ENCODE peak calls at places on chromosomes 3 and 15, in four cellular contexts. T, H, B and A are unnamed samples.

GRCh38 chr3:155195558-155195957 is 97.9 kb downstream of the STRIT1 start:
- DNase-seq in T (no peak), H (no peak), B (no peak), A (no peak)

GRCh38 chr15:45187578-45187893 is 230 bp downstream of the SHF start:
- DNase-seq in T (no peak), H (no peak), B (no peak), A (no peak)

GRCh38 chr3:71210257-71211002 is 373.1 kb downstream of the FOXP1 start:
- DNase-seq in T (no peak), H (peak), B (peak), A (no peak)

GRCh38 chr3:14561051-14561634 is 21.0 kb upstream of the GRIP2 start:
- DNase-seq in T (no peak), H (no peak), B (no peak), A (peak)

GRCh38 chr3:48679416-48680380 is 6.0 kb downstream of the NCKIPSD start:
- DNase-seq in T (no peak), H (no peak), B (no peak), A (no peak)

GRCh38 chr3:11300970-11301369 is 28.8 kb downstream of the ATG7 start:
- DNase-seq in T (no peak), H (no peak), B (no peak), A (no peak)

GRCh38 chr3:177479630-177480029 is 282.3 kb upstream of the TBL1XR1 start:
- DNase-seq in T (no peak), H (no peak), B (no peak), A (no peak)

GRCh38 chr3:123226549-123226948 is 24.8 kb downstream of the SEC22A start:
- DNase-seq in T (no peak), H (no peak), B (no peak), A (no peak)

GRCh38 chr15:43183270-43183669 is 1.9 kb upstream of the CCNDBP1 start:
- DNase-seq in T (no peak), H (no peak), B (no peak), A (no peak)

GRCh38 chr3:155362808-155363689 is 69.6 kb upstream of the STRIT1 start:
- DNase-seq in T (no peak), H (no peak), B (no peak), A (no peak)

GRCh38 chr3:134627831-134628230 is 23.0 kb downstream of the KY start:
- DNase-seq in T (no peak), H (peak), B (peak), A (no peak)

GRCh38 chr15:68807249-68807648 is 13.4 kb downstream of the ANP32A start:
- DNase-seq in T (no peak), H (no peak), B (no peak), A (no peak)

GRCh38 chr3:71486831-71487230 is 96.7 kb downstream of the FOXP1 start:
- DNase-seq in T (no peak), H (no peak), B (no peak), A (no peak)

GRCh38 chr15:32738677-32739076 is 20.9 kb downstream of the GREM1 start:
- DNase-seq in T (no peak), H (no peak), B (no peak), A (no peak)

GRCh38 chr15:67240235-67241131 is 14.0 kb downstream of the AAGAB start:
- DNase-seq in T (no peak), H (peak), B (peak), A (no peak)

GRCh38 chr3:114307222-114307840 is 13.5 kb downstream of the TIGIT start:
- DNase-seq in T (no peak), H (no peak), B (no peak), A (no peak)

GRCh38 chr3:169812844-169813677 is at the start of the genes LRRC34 and LRRIQ4:
- DNase-seq in T (peak), H (peak), B (no peak), A (no peak)

GRCh38 chr15:82663186-82663600 is 16.0 kb upstream of the CPEB1 start:
- DNase-seq in T (peak), H (peak), B (peak), A (peak)

GRCh38 chr3:77885381-77885780 is 845.5 kb downstream of the ROBO2 start:
- DNase-seq in T (no peak), H (no peak), B (no peak), A (no peak)

GRCh38 chr15:25088261-25088790 is 133.5 kb downstream of the SNRPN start:
- DNase-seq in T (no peak), H (no peak), B (no peak), A (no peak)

GRCh38 chr15:40006646-40007045 is 32.3 kb downstream of the SRP14 start:
- DNase-seq in T (no peak), H (no peak), B (no peak), A (no peak)

GRCh38 chr3:170178631-170179030 is 2.9 kb downstream of the PHC3 start:
- DNase-seq in T (no peak), H (no peak), B (no peak), A (no peak)

GRCh38 chr3:81462921-81463320 is 298.5 kb downstream of the GBE1 start:
- DNase-seq in T (no peak), H (no peak), B (no peak), A (no peak)

GRCh38 chr15:69955240-69955894 is 142.3 kb downstream of the TLE3 start:
- DNase-seq in T (no peak), H (no peak), B (no peak), A (no peak)

GRCh38 chr3:69444980-69445379 is 59.1 kb upstream of the FRMD4B start:
- DNase-seq in T (peak), H (no peak), B (no peak), A (no peak)

GRCh38 chr3:197088370-197088769 is 58.8 kb upstream of the MELTF start:
- DNase-seq in T (no peak), H (no peak), B (no peak), A (no peak)

GRCh38 chr15:67914537-67915373 is 74.9 kb upstream of the RNU6-1 start:
- DNase-seq in T (peak), H (peak), B (peak), A (no peak)

GRCh38 chr3:9175421-9175820 is 74.0 kb downstream of the SRGAP3 start:
- DNase-seq in T (no peak), H (peak), B (peak), A (peak)

GRCh38 chr15:40869686-40870085 is 4.3 kb downstream of the RHOV start:
- DNase-seq in T (no peak), H (no peak), B (no peak), A (no peak)

GRCh38 chr3:71392277-71392676 is 191.3 kb downstream of the FOXP1 start:
- DNase-seq in T (no peak), H (no peak), B (no peak), A (no peak)

GRCh38 chr3:173548261-173548660 is 150.7 kb downstream of the NLGN1 start:
- DNase-seq in T (no peak), H (no peak), B (no peak), A (no peak)

GRCh38 chr3:78689378-78689777 is 1078.4 kb downstream of the ROBO1 start:
- DNase-seq in T (no peak), H (no peak), B (no peak), A (no peak)

GRCh38 chr15:51503003-51503402 is 119.6 kb downstream of the DMXL2 start:
- DNase-seq in T (no peak), H (no peak), B (no peak), A (no peak)

GRCh38 chr15:45458746-45459403 is 63.7 kb downstream of the SLC30A4 start:
- DNase-seq in T (peak), H (peak), B (peak), A (no peak)

GRCh38 chr15:70815604-70816003 is 38.4 kb downstream of the LARP6 start:
- DNase-seq in T (no peak), H (no peak), B (peak), A (no peak)

GRCh38 chr3:89171681-89172080 is 64.3 kb downstream of the EPHA3 start:
- DNase-seq in T (no peak), H (no peak), B (no peak), A (no peak)

GRCh38 chr3:129936757-129937156 is 37.8 kb upstream of the TRH start:
- DNase-seq in T (peak), H (peak), B (peak), A (no peak)

DNA sequence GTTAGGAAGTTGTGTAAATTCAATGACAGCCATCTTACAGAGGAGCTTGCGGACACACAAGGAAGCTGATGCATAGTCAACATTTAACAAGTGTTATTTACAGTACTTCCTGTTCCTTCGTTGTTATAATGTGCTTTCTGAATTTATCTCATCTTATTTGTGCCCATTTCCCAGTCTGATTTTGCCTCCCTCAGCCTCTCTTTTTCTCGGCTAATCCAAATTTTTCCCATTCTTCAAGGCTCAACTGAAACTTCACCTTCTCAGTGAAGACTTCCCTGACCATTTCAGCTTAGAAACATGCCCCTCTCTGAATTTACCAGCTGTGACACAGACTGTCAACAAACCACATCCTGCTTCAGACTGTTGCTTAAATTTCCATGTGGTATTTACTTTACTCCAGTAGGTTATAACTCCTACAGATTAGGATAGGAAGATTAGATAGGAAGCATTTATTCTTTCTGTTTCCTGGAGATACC is 55.7 kb upstream of the CP start:
- DNase-seq in T (no peak), H (no peak), B (peak), A (peak)
- TF ChIP-seq POLR2A in T (no peak), H (no peak), B (no peak), A (no peak)

DNA sequence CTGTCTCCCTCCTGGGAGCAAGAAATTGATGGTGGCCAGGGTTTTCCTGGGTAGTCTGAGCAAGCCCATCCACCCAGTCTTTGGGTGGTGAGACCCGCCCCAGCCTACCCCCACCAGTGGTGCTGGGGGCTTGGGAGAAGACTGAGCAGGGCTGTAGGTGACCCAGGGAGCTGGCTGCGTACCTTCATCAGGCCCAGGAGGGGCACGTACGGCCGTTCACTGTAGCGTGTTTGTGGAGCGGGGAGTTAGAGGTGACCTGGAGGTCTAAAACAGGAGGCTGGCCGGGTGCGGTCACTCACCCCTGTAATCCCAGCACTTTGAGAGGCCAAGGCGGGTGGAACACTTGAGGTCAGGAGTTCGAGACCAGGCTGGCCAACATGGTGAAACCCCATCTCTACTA is 11.5 kb downstream of the LOXL1 start:
- DNase-seq in T (no peak), H (no peak), B (no peak), A (no peak)
- TF ChIP-seq POLR2A in T (no peak), H (no peak), B (no peak), A (no peak)

GRCh38 chr15:56918046-56918906 is at the start of gene TCF12:
- DNase-seq in T (peak), H (peak), B (peak), A (peak)
- TF ChIP-seq POLR2A in T (peak), H (peak), B (peak), A (peak)

GRCh38 chr3:181610083-181610972 is 101.4 kb upstream of the SOX2 start:
- DNase-seq in T (no peak), H (no peak), B (no peak), A (no peak)

GRCh38 chr3:181610973-181611265 is 100.8 kb upstream of the SOX2 start:
- DNase-seq in T (no peak), H (no peak), B (no peak), A (no peak)

GRCh38 chr3:181613191-181613590 is 98.5 kb upstream of the SOX2 start:
- DNase-seq in T (no peak), H (no peak), B (no peak), A (no peak)

GRCh38 chr3:181613813-181614212 is 97.9 kb upstream of the SOX2 start:
- DNase-seq in T (no peak), H (no peak), B (no peak), A (no peak)

DNA sequence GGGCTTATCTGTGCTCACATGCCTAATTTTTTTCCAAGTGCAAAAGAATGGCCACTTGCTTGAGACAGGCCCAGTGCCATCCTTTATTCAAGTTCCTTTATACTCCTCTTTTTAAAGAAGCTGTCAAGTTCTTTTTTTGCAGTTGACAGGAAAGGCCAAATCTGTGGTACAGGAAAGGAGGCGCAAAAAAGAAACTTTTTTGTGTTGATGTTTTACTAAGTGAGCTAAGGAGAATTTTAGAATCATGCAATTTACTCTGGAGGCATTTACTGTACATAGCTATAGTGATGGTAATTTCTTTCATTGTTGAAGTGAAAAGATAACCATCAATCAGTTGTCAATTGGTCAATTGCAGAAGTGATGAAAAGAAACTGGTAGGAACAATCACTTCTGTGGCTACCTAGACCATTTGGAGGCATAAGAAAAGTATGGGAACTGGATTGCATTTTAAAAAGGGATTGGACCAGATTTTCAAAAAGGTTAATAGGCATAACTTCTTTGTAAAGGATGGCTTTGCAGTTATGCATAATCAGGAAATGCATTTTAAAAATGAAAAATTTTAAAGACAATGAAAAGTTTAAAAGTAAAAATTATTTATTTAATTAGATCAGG is 102.5 kb upstream of the SOX2 start:
- DNase-seq in T (no peak), H (no peak), B (no peak), A (no peak)
- TF ChIP-seq POLR2A in T (no peak), H (no peak), B (no peak), A (no peak)

GRCh38 chr15:90933310-90933709 is 961 bp upstream of the HDDC3 start:
- DNase-seq in T (no peak), H (no peak), B (no peak), A (no peak)
- TF ChIP-seq POLR2A in T (no peak), H (no peak), B (no peak), A (no peak)

DNA sequence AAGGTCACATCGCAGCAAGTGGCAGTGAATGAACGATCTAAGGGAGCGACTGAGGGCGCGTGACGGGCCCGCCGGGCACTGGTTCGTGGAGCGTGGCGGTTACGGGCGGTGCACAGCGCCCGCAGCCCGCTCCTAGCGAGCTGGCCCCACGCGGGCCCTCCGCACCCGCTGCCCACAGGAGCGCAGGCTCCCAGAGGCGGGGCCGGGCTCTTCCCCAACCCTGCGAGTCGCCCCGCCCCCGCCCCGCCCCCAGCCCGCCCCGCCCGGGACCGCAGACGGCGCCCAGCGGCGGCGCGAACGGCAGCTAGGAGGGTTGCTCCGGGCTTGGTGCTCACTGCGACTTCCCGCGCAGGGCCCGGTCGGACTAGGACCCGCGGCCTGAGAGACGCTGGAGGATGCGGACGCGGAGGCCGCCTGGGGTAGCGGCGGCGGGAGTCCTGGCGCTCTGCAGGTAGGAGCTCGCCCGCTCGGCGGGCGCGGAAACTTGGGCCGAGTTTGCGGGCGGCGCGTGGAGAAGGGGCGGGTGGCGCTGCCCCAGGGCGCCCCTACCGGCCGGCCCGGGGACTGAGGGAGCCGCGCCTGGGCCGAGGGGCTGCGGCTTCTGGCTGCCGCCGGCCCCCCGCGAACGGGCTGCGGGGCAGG is at the start of gene C15orf39:
- DNase-seq in T (peak), H (peak), B (peak), A (peak)
- TF ChIP-seq POLR2A in T (peak), H (peak), B (peak), A (peak)

GRCh38 chr3:158776531-158776930 is 25.3 kb upstream of the MFSD1 start:
- DNase-seq in T (no peak), H (no peak), B (no peak), A (no peak)
- TF ChIP-seq POLR2A in T (no peak), H (no peak), B (no peak), A (no peak)

GRCh38 chr15:38071211-38071972 is 137.0 kb downstream of the TMCO5A start:
- DNase-seq in T (no peak), H (peak), B (no peak), A (no peak)

GRCh38 chr15:38072007-38072506 is 137.6 kb downstream of the TMCO5A start:
- DNase-seq in T (no peak), H (no peak), B (no peak), A (no peak)

GRCh38 chr15:38073278-38073930 is 139.0 kb downstream of the TMCO5A start:
- DNase-seq in T (no peak), H (no peak), B (peak), A (peak)

GRCh38 chr15:38074029-38074428 is 139.6 kb downstream of the TMCO5A start:
- DNase-seq in T (no peak), H (no peak), B (no peak), A (no peak)

DNA sequence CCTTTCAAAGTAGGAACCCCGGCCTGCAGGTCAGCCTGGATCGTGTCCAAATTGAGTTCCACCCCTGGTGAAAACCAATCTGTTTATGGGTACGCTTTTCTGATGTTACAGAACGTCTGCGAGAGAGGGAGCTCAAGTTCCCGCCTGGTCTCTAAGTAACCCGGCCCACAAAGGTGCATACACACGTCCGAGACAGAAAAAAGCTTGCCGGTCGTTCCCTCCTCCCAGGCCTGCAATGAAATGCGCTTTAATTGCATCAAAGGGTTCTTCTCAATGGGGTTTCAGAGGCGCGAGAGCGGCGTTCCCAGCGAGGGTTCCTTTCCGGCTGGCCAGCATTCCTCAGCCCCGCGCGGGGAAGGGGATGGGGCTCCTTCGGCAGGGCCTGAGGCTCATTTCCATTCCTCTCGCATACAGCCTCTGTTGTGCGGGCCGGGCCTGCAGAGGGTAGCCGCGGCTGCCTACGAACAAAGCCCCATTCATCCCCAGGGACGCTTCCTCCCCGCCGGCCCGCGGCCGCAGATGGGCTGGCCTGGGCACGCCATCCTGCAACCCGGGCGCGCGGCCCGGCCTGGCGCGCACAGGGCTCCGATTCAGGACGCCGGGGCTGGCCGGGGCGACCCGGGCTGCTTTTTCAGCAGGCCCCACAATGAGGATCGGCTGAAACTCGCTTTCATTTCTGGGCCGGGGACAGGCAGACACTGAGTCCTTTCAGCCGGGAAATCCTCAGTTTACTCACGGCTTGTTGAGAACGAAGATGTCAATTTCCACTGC is 138.3 kb downstream of the TMCO5A start:
- DNase-seq in T (peak), H (peak), B (peak), A (peak)
- TF ChIP-seq POLR2A in T (no peak), H (no peak), B (peak), A (no peak)

GRCh38 chr3:181738551-181738950 is 26.8 kb downstream of the SOX2 start:
- DNase-seq in T (no peak), H (no peak), B (no peak), A (no peak)

GRCh38 chr3:181735921-181736320 is 24.2 kb downstream of the SOX2 start:
- DNase-seq in T (no peak), H (no peak), B (no peak), A (no peak)

GRCh38 chr3:181741428-181741827 is 29.7 kb downstream of the SOX2 start:
- DNase-seq in T (no peak), H (no peak), B (no peak), A (no peak)

DNA sequence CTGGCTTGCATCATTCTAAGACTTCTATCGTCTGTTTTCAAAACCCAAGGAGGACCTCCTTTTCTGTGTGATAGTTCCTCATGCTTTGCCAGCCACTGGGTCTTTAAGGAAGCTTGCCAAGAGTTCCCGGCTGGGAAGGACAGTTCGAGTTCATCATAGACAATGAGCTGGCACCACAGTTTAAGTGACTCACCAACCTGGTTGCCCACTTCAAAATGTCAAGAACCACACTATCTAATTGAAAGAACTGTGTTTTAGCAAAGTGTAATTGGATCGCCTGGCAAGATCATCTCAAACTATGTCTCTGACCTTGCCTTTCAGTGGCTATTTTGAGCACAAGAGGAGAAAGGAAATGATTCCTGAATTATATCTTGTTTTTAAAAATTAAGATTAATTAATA is 27.9 kb downstream of the SOX2 start:
- DNase-seq in T (no peak), H (no peak), B (no peak), A (no peak)
- TF ChIP-seq POLR2A in T (no peak), H (no peak), B (no peak), A (no peak)